ENCODE peak calls at places on chromosomes 16 and 17, in four cellular contexts. X is heart right ventricle, I is thoracic aorta, N is BE2C. Z is an unnamed sample. For H3K4me1, the result is how much of the 10 kb centered on the place peaks cover.

GRCh38 chr17:12415031-12415430 is 250.7 kb upstream of the MYOCD start:
- DNase-seq in I (no peak), X (no peak), N (no peak), Z (peak)

GRCh38 chr16:75591001-75591852 is 25.0 kb downstream of the GABARAPL2 start:
- DNase-seq in I (peak), N (peak), X (peak), Z (no peak)

GRCh38 chr16:57988929-57989328 is 11.5 kb downstream of the ZNF319 start:
- DNase-seq in I (no peak), X (peak), N (no peak), Z (no peak)

GRCh38 chr17:64259922-64260321 is 3.1 kb downstream of the TEX2 start:
- DNase-seq in I (no peak), N (no peak), X (no peak), Z (no peak)

GRCh38 chr16:80058236-80058635 is 457.7 kb upstream of the MAF start:
- DNase-seq in X (peak), N (no peak), I (no peak), Z (no peak)

GRCh38 chr17:39064814-39065213 is 86.6 kb downstream of the PLXDC1 start:
- DNase-seq in X (no peak), N (no peak), I (no peak), Z (no peak)

GRCh38 chr17:73091770-73092517 is 544 bp downstream of the SLC39A11 start:
- DNase-seq in I (no peak), N (peak), X (peak), Z (no peak)

GRCh38 chr16:54697677-54698076 is 233.0 kb upstream of the IRX5 start:
- DNase-seq in I (no peak), X (no peak), N (no peak), Z (no peak)

GRCh38 chr16:19718624-19718965 is 524 bp downstream of the IQCK start:
- DNase-seq in N (no peak), X (no peak), I (no peak), Z (no peak)

GRCh38 chr17:42642377-42642776 is 16.7 kb upstream of the TUBG2 start:
- DNase-seq in I (no peak), N (peak), X (no peak), Z (no peak)

GRCh38 chr16:87160218-87160617 is 157.0 kb downstream of the C16orf95 start:
- DNase-seq in N (no peak), X (no peak), I (no peak), Z (no peak)

GRCh38 chr16:24645739-24646645 is 83.5 kb upstream of the TNRC6A start:
- DNase-seq in N (no peak), I (peak), X (no peak), Z (peak)

GRCh38 chr16:50972899-50973298 is 178.2 kb downstream of the SALL1 start:
- DNase-seq in X (no peak), N (no peak), I (no peak), Z (no peak)

GRCh38 chr17:50944054-50944901 is 78.1 kb upstream of the TOB1 start:
- DNase-seq in I (no peak), N (peak), X (peak), Z (no peak)

GRCh38 chr17:57707892-57708291 is 37.2 kb downstream of the CCDC182 start:
- DNase-seq in N (peak), X (no peak), I (no peak), Z (no peak)

GRCh38 chr16:51374346-51374745 is 223.3 kb upstream of the SALL1 start:
- DNase-seq in X (no peak), N (no peak), I (no peak), Z (peak)

GRCh38 chr17:48443712-48444111 is 13.7 kb upstream of the SKAP1 start:
- DNase-seq in N (no peak), X (no peak), I (no peak), Z (no peak)
- H3K4me1 ChIP-seq in N (under half), X (under half), I (under half), Z (under half)

GRCh38 chr17:7748098-7748775 is 30.7 kb downstream of the DNAH2 start:
- DNase-seq in I (no peak), X (no peak), N (no peak), Z (no peak)
- H3K4me3 ChIP-seq in I (no peak), X (no peak), N (no peak), Z (no peak)

DNA sequence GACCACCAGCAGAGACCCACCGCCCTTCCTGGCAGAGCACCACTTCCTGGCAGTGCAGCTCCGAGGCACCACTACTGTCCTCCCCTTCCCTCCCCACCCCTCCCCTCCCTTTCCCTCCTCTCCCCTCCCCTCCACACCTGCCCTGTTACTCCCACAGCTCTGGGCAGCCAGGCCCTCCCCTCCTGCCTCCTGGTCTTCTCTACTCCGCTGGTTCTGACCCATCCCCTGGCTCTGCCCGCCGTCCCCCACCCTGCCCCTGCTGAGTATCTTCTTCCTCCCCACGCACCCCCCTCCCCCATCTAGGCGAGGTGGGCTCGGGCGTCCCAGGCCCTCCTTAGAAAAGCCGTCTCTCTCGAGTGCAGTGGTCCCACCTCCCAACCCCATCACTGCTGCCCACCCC is 77.7 kb downstream of the AMFR start:
- DNase-seq in X (no peak), I (no peak), N (no peak), Z (no peak)
- H3K4me1 ChIP-seq in X (under half), I (under half), N (under half), Z (under half)

DNA sequence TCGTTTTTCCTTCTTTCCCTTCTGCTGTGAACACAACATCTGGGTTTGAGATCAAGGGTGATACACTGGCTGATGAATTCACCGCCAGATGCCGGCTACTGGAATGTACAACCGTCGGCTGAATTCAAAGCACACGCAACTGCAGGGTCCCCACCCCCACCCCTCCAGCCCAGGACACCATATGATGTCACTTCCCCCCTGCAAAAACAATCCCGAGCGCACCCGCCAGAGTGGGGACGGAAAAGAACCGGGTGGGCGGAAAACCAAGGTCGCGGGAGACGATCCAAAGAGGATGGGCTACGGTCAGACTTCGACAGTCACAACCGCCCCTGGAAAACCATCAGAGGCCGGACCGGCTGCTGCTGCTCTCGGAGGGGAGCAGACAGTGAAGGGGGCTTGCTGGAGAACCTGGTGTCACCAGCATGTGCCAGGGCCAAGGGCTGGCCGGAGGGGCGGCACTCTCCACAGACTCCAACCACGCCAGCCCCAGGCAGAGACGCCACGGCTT is 23.3 kb downstream of the CEP295NL start:
- DNase-seq in X (peak), N (no peak), I (peak), Z (peak)
- H3K4me3 ChIP-seq in X (peak), N (no peak), I (peak), Z (peak)

DNA sequence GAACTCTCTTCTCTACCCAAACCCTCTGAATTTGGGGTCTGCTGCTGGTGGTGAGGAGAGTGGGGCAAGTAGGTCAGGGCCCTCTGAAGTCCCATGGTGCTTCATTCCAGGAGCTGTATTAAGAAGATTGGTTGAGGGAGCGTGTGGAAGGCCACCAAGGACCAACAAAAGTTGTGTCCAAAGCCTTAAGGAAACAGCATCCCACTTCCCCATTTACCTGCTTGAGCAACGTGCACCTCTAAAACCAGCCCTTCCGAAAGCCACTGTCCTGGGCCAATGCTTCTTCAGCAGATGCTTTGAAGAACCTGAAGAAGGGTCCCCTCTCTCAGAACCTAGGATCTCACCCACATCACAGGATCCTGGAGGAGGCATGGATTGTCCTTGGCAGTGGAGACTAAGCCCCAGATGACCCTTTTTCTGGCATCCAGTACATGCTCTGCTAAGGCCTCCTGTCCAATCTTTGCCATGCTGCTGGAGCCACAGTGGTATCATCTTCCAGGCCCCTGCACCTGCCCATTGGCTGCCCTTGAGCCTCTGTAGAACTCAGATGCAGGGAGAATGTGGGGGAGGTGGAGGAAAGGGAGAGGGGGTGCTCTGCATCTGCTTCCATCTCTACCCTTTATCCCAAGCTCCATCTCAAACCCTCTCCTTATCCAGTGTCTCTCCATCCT is 5.8 kb upstream of the NR1D1 start:
- DNase-seq in X (no peak), I (no peak), N (no peak), Z (no peak)
- H3K4me1 ChIP-seq in X (half or more), I (half or more), N (under half), Z (under half)

DNA sequence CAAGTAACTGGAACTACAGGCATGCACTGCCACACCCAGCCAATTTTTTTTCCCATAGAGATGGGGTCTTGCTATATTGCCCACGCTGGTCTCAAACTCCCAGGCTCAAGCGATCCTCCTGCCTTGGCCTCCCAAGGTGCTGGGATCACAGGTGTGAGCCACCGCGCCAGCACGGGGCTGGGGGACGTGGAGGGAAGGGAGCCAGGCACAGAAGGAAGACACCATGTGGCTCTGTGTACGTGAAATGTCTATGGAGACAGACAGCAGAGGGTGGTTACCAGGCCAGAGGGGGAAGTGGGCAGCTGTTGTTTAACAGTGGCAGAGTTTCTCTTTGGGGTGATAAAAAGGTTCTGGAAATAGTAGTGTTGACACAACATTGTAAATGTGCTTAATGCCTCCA is 4.6 kb upstream of the PIEZO1 start:
- DNase-seq in I (no peak), N (no peak), X (no peak), Z (no peak)
- H3K4me3 ChIP-seq in I (no peak), N (no peak), X (no peak), Z (no peak)

DNA sequence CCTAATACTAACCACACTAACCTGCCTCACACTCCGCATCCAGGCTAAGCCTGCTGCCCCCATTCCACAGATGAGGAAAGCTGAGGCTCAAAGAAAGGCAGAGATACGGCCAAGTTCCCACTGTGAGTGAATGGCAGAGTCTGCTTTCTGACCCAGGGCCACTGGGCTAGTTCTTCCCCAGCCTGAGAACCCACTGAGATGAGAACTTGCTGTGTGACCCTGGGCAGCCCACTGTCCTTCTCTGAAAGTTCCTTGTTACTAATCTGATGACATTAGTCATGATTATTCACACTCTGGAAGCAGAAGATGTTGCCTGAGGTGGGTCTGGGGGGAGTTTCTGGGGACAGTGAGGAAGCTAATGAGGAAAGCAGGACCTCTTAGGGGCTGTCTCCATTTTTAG is 4.8 kb downstream of the IL21R start:
- DNase-seq in I (no peak), N (no peak), X (no peak), Z (no peak)
- H3K4me1 ChIP-seq in I (under half), N (under half), X (under half), Z (under half)

DNA sequence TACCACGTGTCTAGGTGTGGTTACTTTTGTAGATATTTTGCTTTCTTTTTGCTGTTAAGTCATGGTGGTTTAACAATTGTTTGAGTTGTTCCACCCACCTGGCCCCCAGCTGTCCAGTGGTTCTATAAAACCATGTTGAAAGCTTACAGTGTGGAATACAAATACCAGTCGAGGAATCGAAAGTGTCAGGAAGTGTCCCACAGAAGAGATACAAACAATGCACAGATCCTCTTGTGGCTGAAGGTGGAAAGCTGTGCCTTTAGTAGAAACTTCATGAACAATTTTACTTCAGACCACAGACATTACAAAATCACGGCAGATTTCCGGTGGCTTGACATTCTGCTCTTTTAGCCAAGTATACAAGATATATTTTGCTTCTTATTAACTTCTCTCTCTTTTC is 782.4 kb upstream of the SOX9 start:
- DNase-seq in X (no peak), N (no peak), I (no peak), Z (no peak)
- H3K4me3 ChIP-seq in X (no peak), N (no peak), I (no peak), Z (peak)

Z was measured in SJSA1.